ENCODE peak calls at places on chromosomes 5 and 9, in four cellular contexts. Z is kidney epithelial cell, N is foreskin fibroblast, M is ovary. D is an unnamed sample.

GRCh38 chr5:91283326-91283725 is 99.8 kb downstream of the ARRDC3 start:
- DNase-seq in N (no peak), Z (no peak), M (no peak), D (no peak)

GRCh38 chr5:53406630-53407316 is 73.7 kb upstream of the FST start:
- DNase-seq in M (no peak), Z (peak), N (peak), D (peak)

GRCh38 chr9:117720555-117720954 is 16.4 kb downstream of the TLR4 start:
- DNase-seq in M (no peak), N (peak), Z (no peak), D (peak)

GRCh38 chr5:177310757-177311173 is 933 bp downstream of the MXD3 start:
- DNase-seq in N (no peak), M (no peak), Z (no peak), D (no peak)

GRCh38 chr9:79257215-79257614 is 314.6 kb upstream of the TLE4 start:
- DNase-seq in M (no peak), Z (no peak), N (no peak), D (no peak)

GRCh38 chr9:120852240-120853018 is 9.7 kb upstream of the PSMD5 start:
- DNase-seq in M (no peak), Z (peak), N (no peak), D (no peak)

GRCh38 chr9:125883548-125883947 is 136.4 kb downstream of the PBX3 start:
- DNase-seq in M (no peak), Z (no peak), N (no peak), D (peak)

GRCh38 chr5:141867139-141867538 is 11.1 kb downstream of the PCDH1 start:
- DNase-seq in N (no peak), M (no peak), Z (no peak), D (no peak)

GRCh38 chr5:68661237-68661636 is 432.6 kb upstream of the SLC30A5 start:
- DNase-seq in M (no peak), Z (no peak), N (peak), D (peak)

GRCh38 chr5:13643734-13644133 is 300.8 kb downstream of the DNAH5 start:
- DNase-seq in M (no peak), Z (no peak), N (no peak), D (no peak)

GRCh38 chr9:35553670-35554543 is 51.2 kb upstream of the TESK1 start:
- DNase-seq in Z (no peak), M (peak), N (peak), D (peak)

GRCh38 chr5:128085413-128085812 is 1.8 kb downstream of the SLC12A2 start:
- DNase-seq in Z (no peak), N (no peak), M (no peak), D (no peak)

GRCh38 chr9:15512204-15512603 is 1.4 kb upstream of the PSIP1 start:
- DNase-seq in N (no peak), Z (no peak), M (no peak), D (no peak)

GRCh38 chr5:180201051-180201987 is 7.7 kb downstream of the RASGEF1C start:
- DNase-seq in Z (no peak), N (no peak), M (no peak), D (no peak)

GRCh38 chr5:17129093-17129492 is 88.3 kb upstream of the BASP1 start:
- DNase-seq in Z (no peak), M (no peak), N (no peak), D (no peak)

GRCh38 chr5:42656661-42657035 is 100.0 kb upstream of the CCDC152 start:
- DNase-seq in M (no peak), Z (no peak), N (no peak), D (no peak)

GRCh38 chr5:80156156-80156555 is 99.7 kb downstream of the SERINC5 start:
- DNase-seq in N (no peak), M (no peak), Z (no peak), D (no peak)

GRCh38 chr9:84054341-84055010 is 73.9 kb downstream of the RMI1 start:
- DNase-seq in Z (no peak), M (no peak), N (peak), D (no peak)

GRCh38 chr5:127307868-127308267 is 17.3 kb downstream of the MEGF10 start:
- DNase-seq in N (no peak), M (no peak), Z (no peak), D (no peak)

GRCh38 chr9:137311971-137312851 is 10.1 kb upstream of the NRARP start:
- DNase-seq in N (no peak), Z (no peak), M (no peak), D (no peak)

GRCh38 chr9:138104251-138105122 is 226.9 kb downstream of the CACNA1B start:
- DNase-seq in M (peak), Z (no peak), N (no peak), D (no peak)

GRCh38 chr5:72066658-72067057 is 40.6 kb upstream of the MAP1B start:
- DNase-seq in N (peak), Z (peak), M (no peak), D (peak)

GRCh38 chr5:81171769-81172168 is 61.4 kb upstream of the CKMT2 start:
- DNase-seq in M (no peak), Z (no peak), N (no peak), D (no peak)

GRCh38 chr9:135128035-135128670 is 40.7 kb downstream of the OLFM1 start:
- DNase-seq in M (no peak), Z (no peak), N (no peak), D (no peak)

GRCh38 chr5:125348221-125348692 is 601.8 kb upstream of the ZNF608 start:
- DNase-seq in M (no peak), Z (no peak), N (peak), D (peak)

GRCh38 chr5:174198541-174198940 is 153.0 kb downstream of the NSG2 start:
- DNase-seq in M (no peak), N (no peak), Z (no peak), D (no peak)

GRCh38 chr9:122904466-122904822 is 715 bp downstream of the RC3H2 start:
- DNase-seq in Z (no peak), N (peak), M (no peak), D (peak)

GRCh38 chr5:115838885-115839518 is 2.4 kb downstream of the ATG12 start:
- DNase-seq in Z (no peak), M (peak), N (no peak), D (peak)

GRCh38 chr9:37033141-37033540 is 927 bp downstream of the PAX5 start:
- DNase-seq in M (no peak), Z (no peak), N (no peak), D (no peak)

GRCh38 chr9:37034938-37035471 is 937 bp upstream of the PAX5 start:
- DNase-seq in M (no peak), Z (no peak), N (no peak), D (no peak)

GRCh38 chr9:37032713-37033112 is 1.4 kb downstream of the PAX5 start:
- DNase-seq in Z (no peak), M (no peak), N (no peak), D (no peak)

GRCh38 chr9:37034320-37034937 is 361 bp upstream of the PAX5 start:
- DNase-seq in M (no peak), N (no peak), Z (no peak), D (no peak)

GRCh38 chr9:37033753-37034319 is at the start of gene PAX5:
- DNase-seq in Z (no peak), M (no peak), N (no peak), D (no peak)
- H3K4me3 ChIP-seq in Z (no peak), M (no peak), N (no peak), D (no peak)

GRCh38 chr5:131795128-131795719 is 1.6 kb downstream of the FNIP1 start:
- DNase-seq in N (no peak), Z (no peak), M (no peak), D (no peak)

GRCh38 chr5:131792900-131793299 is 3.9 kb downstream of the FNIP1 start:
- DNase-seq in M (no peak), Z (no peak), N (no peak), D (no peak)

GRCh38 chr5:131795879-131796792 is 681 bp downstream of the FNIP1 start:
- DNase-seq in N (peak), Z (no peak), M (peak), D (peak)

GRCh38 chr5:131794596-131794995 is 2.2 kb downstream of the FNIP1 start:
- DNase-seq in M (no peak), N (no peak), Z (no peak), D (no peak)

GRCh38 chr5:131796793-131797693 is at the start of gene FNIP1:
- DNase-seq in N (peak), Z (peak), M (peak), D (peak)
- TF ChIP-seq CTCF in N (no peak), Z (no peak), M (no peak), D (no peak)

DNA sequence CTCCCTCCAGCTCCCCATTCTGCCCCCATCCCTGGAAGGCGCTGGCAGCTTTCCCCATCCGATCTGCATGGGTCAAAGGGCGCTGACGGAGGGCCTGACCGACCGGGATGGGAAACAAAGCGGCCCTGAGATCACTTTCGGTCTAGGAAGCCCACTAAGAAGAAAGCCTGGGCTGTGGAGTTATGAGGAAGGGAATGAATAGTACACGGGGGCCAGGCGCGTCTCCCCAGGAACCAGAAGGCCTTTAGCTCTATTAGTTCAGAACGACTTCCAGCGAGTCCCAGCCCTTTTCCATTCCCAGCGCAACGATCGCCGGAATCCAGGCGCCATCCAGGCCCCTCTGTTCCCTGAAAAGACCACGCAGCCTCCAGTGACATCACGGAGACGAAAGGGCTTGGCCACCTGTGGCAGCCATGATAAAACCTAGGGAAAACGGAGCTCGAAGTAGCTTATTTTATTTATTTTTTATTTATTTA is 70.1 kb upstream of the CCDC180 start:
- DNase-seq in N (no peak), Z (no peak), M (peak), D (no peak)
- H3K4me3 ChIP-seq in N (peak), Z (peak), M (peak), D (no peak)

GRCh38 chr5:135308752-135309151 is 90.3 kb downstream of the MACROH2A1 start:
- DNase-seq in N (peak), M (no peak), Z (no peak), D (peak)
- TF ChIP-seq CTCF in N (no peak), M (no peak), Z (no peak), D (no peak)

GRCh38 chr9:133472753-133473378 is 6.0 kb downstream of the SLC2A6 start:
- DNase-seq in M (no peak), N (no peak), Z (no peak), D (no peak)
- H3K4me3 ChIP-seq in M (no peak), N (no peak), Z (no peak), D (no peak)

DNA sequence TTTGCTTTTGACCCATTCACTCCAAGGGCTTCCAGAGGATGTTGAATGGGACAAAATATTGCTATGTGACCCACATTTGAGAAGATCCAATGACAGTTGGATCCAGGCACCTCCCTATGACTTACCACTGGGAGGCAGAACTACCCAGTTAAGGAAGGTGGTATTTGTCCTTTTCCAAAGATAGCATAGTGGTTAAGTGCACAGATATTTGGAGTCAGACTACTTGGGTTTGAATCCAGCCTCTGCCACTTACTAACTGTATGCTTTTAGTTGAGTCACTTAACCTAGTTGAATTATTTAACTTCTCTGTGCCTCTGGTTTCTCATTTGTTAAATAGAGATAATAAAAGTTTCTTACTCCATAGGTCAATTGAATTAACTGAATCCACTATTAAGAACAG is 74.5 kb upstream of the PALM2AKAP2 start:
- DNase-seq in M (no peak), N (peak), Z (no peak), D (peak)
- TF ChIP-seq CTCF in M (no peak), N (no peak), Z (no peak), D (peak)

DNA sequence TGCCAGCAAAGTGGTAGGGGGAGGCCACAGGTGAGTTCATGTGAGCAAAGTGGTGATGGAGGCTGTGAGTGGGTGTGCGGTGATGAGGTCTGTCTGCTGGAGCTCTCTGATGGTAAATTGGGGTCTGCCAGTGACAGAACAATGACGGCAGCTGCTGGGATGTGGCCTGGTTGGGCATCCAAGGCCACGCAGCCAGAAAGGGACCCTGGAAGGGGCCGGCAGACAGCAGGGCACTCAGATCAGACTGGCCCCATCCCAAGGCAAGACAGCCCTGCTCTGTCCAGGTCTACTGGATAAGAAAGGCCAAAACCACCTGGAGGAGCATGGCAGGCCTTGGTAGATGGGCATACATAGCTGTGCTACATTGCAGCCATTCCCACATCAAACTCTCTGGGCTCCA is 412.9 kb upstream of the RGMB start:
- DNase-seq in M (no peak), N (no peak), Z (no peak), D (no peak)
- H3K4me3 ChIP-seq in M (no peak), N (no peak), Z (no peak), D (no peak)

GRCh38 chr9:75500479-75500878 is 390.0 kb upstream of the PCSK5 start:
- DNase-seq in M (no peak), N (no peak), Z (no peak), D (no peak)
- TF ChIP-seq CTCF in M (no peak), N (no peak), Z (no peak), D (no peak)

GRCh38 chr5:172035039-172035438 is 28.6 kb upstream of the FBXW11 start:
- DNase-seq in Z (no peak), M (no peak), N (no peak), D (no peak)

GRCh38 chr5:172043822-172044221 is 37.4 kb upstream of the FBXW11 start:
- DNase-seq in N (no peak), M (no peak), Z (no peak), D (no peak)

GRCh38 chr5:172042183-172042582 is 35.7 kb upstream of the FBXW11 start:
- DNase-seq in Z (no peak), N (no peak), M (no peak), D (no peak)

GRCh38 chr5:172038167-172038566 is 31.7 kb upstream of the FBXW11 start:
- DNase-seq in M (no peak), Z (no peak), N (no peak), D (no peak)
- H3K4me3 ChIP-seq in M (no peak), Z (no peak), N (no peak), D (no peak)

GRCh38 chr5:93997562-93997961 is 256.2 kb upstream of the POU5F2 start:
- DNase-seq in M (no peak), N (no peak), Z (no peak), D (no peak)

GRCh38 chr5:93990504-93991085 is 249.2 kb upstream of the POU5F2 start:
- DNase-seq in M (no peak), Z (no peak), N (no peak), D (peak)

DNA sequence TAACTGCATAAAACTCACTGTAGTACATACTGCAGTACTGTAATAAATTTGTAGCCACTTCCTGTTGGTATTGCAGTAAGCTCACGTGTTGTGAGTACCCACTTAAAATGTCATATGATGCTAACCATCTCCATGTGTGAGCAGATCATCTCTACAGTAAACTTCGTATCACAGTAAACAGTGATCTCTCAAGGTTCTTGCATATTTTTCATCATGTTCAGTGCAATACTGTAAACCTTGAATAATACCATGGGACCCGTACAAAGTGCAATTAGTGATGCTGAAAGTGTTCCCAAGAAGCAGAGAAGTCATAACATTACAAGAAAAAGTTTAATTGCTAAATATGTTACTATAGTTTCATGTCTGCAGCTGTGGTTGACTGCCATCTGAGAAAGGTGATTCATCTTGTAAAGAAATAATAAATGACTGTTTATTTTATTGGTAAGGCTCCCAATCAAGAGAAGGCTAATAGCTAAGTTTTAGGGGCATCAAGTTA is 253.8 kb upstream of the POU5F2 start:
- DNase-seq in N (peak), Z (no peak), M (no peak), D (peak)
- TF ChIP-seq CTCF in N (no peak), Z (no peak), M (no peak), D (no peak)

D was measured in AG10803.